ENCODE peak calls at places on chromosomes 3 and 15, in four cellular contexts. B is GM13977, A is heart left ventricle, J is fibroblast of the aortic adventitia. N is an unnamed sample.

GRCh38 chr15:57697588-57697987 is 8.9 kb upstream of the POLR2M start:
- DNase-seq in B (no peak), A (no peak), J (peak), N (no peak)

GRCh38 chr3:140467104-140467577 is 210.7 kb upstream of the TRIM42 start:
- DNase-seq in B (no peak), A (no peak), J (peak), N (no peak)

GRCh38 chr3:60633644-60634043 is 617.6 kb downstream of the FHIT start:
- DNase-seq in B (no peak), A (no peak), J (no peak), N (no peak)

GRCh38 chr3:66472313-66473134 is 28.3 kb downstream of the LRIG1 start:
- DNase-seq in B (peak), A (no peak), J (peak), N (no peak)

GRCh38 chr3:181623924-181624694 is 87.6 kb upstream of the SOX2 start:
- DNase-seq in B (no peak), A (no peak), J (peak), N (no peak)

GRCh38 chr3:151434151-151434890 is 26.5 kb downstream of the IGSF10 start:
- DNase-seq in B (no peak), A (no peak), J (peak), N (no peak)

GRCh38 chr3:148006508-148006907 is 597.3 kb downstream of the ZIC1 start:
- DNase-seq in B (no peak), A (no peak), J (peak), N (no peak)

GRCh38 chr3:162142511-162142910 is 645.9 kb downstream of the OTOL1 start:
- DNase-seq in B (no peak), A (no peak), J (peak), N (no peak)

GRCh38 chr3:3665546-3665945 is 133.7 kb upstream of the LRRN1 start:
- DNase-seq in B (no peak), A (no peak), J (no peak), N (no peak)

GRCh38 chr3:54121404-54122045 is 827 bp upstream of the CACNA2D3 start:
- DNase-seq in B (peak), A (peak), J (no peak), N (no peak)

GRCh38 chr3:8884630-8885290 is 78.5 kb downstream of the RAD18 start:
- DNase-seq in B (no peak), A (no peak), J (no peak), N (no peak)

GRCh38 chr15:77187751-77188464 is 117.0 kb upstream of the TSPAN3 start:
- DNase-seq in B (peak), A (no peak), J (peak), N (no peak)

GRCh38 chr3:43998374-43998840 is 243.3 kb upstream of the TOPAZ1 start:
- DNase-seq in B (no peak), A (no peak), J (no peak), N (no peak)

GRCh38 chr3:134242649-134243637 is 7.7 kb downstream of the RYK start:
- DNase-seq in B (no peak), A (no peak), J (peak), N (no peak)

GRCh38 chr3:155956508-155957411 is 86.3 kb downstream of the GMPS start:
- DNase-seq in B (no peak), A (no peak), J (no peak), N (no peak)

GRCh38 chr3:52442409-52443267 is 2.3 kb downstream of the SEMA3G start:
- DNase-seq in B (no peak), A (peak), J (no peak), N (no peak)

GRCh38 chr3:141625506-141625905 is 112.6 kb upstream of the RNF7 start:
- DNase-seq in B (no peak), A (no peak), J (peak), N (no peak)

GRCh38 chr15:38587214-38587613 is 22.6 kb upstream of the RASGRP1 start:
- DNase-seq in B (no peak), A (no peak), J (no peak), N (no peak)

GRCh38 chr3:97942801-97943546 is 29.3 kb downstream of the RIOX2 start:
- DNase-seq in B (no peak), A (no peak), J (no peak), N (no peak)

GRCh38 chr3:129173725-129174124 is 10.0 kb downstream of the CNBP start:
- DNase-seq in B (no peak), A (no peak), J (no peak), N (no peak)

GRCh38 chr15:66404532-66404931 is 17.8 kb downstream of the MAP2K1 start:
- DNase-seq in B (no peak), A (no peak), J (no peak), N (no peak)

GRCh38 chr15:71485094-71485693 is 325.2 kb upstream of the NR2E3 start:
- DNase-seq in B (peak), A (no peak), J (no peak), N (no peak)

GRCh38 chr3:169390310-169390731 is 273.2 kb downstream of the MECOM start:
- DNase-seq in B (no peak), A (no peak), J (peak), N (no peak)

GRCh38 chr15:95994418-95994817 is 336.1 kb upstream of the NR2F2 start:
- DNase-seq in B (no peak), A (no peak), J (peak), N (no peak)

GRCh38 chr15:64911317-64912186 is at the start of gene ANKDD1A:
- DNase-seq in B (peak), A (peak), J (peak), N (no peak)

GRCh38 chr15:99955532-99955931 is 222.3 kb upstream of the LYSMD4 start:
- DNase-seq in B (no peak), A (no peak), J (no peak), N (no peak)

GRCh38 chr3:54034971-54035370 is 87.4 kb upstream of the CACNA2D3 start:
- DNase-seq in B (no peak), A (no peak), J (no peak), N (no peak)

GRCh38 chr3:36850743-36851142 is 86.4 kb upstream of the DCLK3 start:
- DNase-seq in B (no peak), A (no peak), J (no peak), N (no peak)

GRCh38 chr15:79381593-79381992 is 50.5 kb upstream of the MINAR1 start:
- DNase-seq in B (no peak), A (no peak), J (no peak), N (no peak)

GRCh38 chr15:96170616-96171270 is 159.8 kb upstream of the NR2F2 start:
- DNase-seq in B (no peak), A (no peak), J (no peak), N (no peak)

GRCh38 chr3:69948246-69948862 is 51.2 kb upstream of the SAMMSON start:
- DNase-seq in B (peak), A (no peak), J (peak), N (no peak)

GRCh38 chr3:81352867-81353266 is 408.6 kb downstream of the GBE1 start:
- DNase-seq in B (no peak), A (no peak), J (peak), N (no peak)

GRCh38 chr3:159872374-159873109 is 116.1 kb upstream of the IL12A start:
- DNase-seq in B (no peak), A (no peak), J (peak), N (no peak)